ENCODE peak calls at places on chromosome 7, in ten cellular contexts. One of them, this sample, is unnamed.

GRCh38 chr7:73830618-73830871 is 251 bp upstream of the CLDN4 start:
- DNase-seq in WERI-Rb-1: no peak
- DNase-seq in fibroblast of lung: no peak
- DNase-seq in left ventricle myocardium inferior: no peak
- DNase-seq in choroid plexus epithelial cell: no peak
- DNase-seq in left lung: no peak
- DNase-seq in testis: no peak
- DNase-seq in AG09309: no peak
- DNase-seq in cardiac fibroblast: no peak
- DNase-seq in HL-60: no peak
- DNase-seq in this sample: no peak

GRCh38 chr7:90119178-90119971 is 34.9 kb upstream of the STEAP1 start:
- DNase-seq in WERI-Rb-1: peak
- DNase-seq in fibroblast of lung: peak
- DNase-seq in left ventricle myocardium inferior: peak
- DNase-seq in choroid plexus epithelial cell: peak
- DNase-seq in left lung: peak
- DNase-seq in testis: peak
- DNase-seq in AG09309: no peak
- DNase-seq in cardiac fibroblast: peak
- DNase-seq in HL-60: peak
- DNase-seq in this sample: no peak

GRCh38 chr7:57413529-57414398 is 36.2 kb upstream of the ZNF716 start:
- DNase-seq in WERI-Rb-1: no peak
- DNase-seq in fibroblast of lung: no peak
- DNase-seq in left ventricle myocardium inferior: no peak
- DNase-seq in choroid plexus epithelial cell: no peak
- DNase-seq in left lung: no peak
- DNase-seq in testis: no peak
- DNase-seq in AG09309: no peak
- DNase-seq in cardiac fibroblast: no peak
- DNase-seq in HL-60: no peak
- DNase-seq in this sample: no peak

GRCh38 chr7:159143780-159144755 is 599 bp downstream of the VIPR2 start:
- DNase-seq in WERI-Rb-1: peak
- DNase-seq in fibroblast of lung: no peak
- DNase-seq in left ventricle myocardium inferior: peak
- DNase-seq in choroid plexus epithelial cell: peak
- DNase-seq in left lung: no peak
- DNase-seq in testis: peak
- DNase-seq in AG09309: no peak
- DNase-seq in cardiac fibroblast: peak
- DNase-seq in HL-60: no peak
- DNase-seq in this sample: no peak

GRCh38 chr7:7554021-7554432 is 12.7 kb upstream of the MIOS start:
- DNase-seq in WERI-Rb-1: peak
- DNase-seq in fibroblast of lung: peak
- DNase-seq in left ventricle myocardium inferior: no peak
- DNase-seq in choroid plexus epithelial cell: no peak
- DNase-seq in left lung: no peak
- DNase-seq in testis: no peak
- DNase-seq in AG09309: peak
- DNase-seq in cardiac fibroblast: peak
- DNase-seq in HL-60: no peak
- DNase-seq in this sample: peak

GRCh38 chr7:109964780-109965179 is 1126.1 kb upstream of the LRRN3 start:
- DNase-seq in WERI-Rb-1: no peak
- DNase-seq in fibroblast of lung: no peak
- DNase-seq in left ventricle myocardium inferior: no peak
- DNase-seq in choroid plexus epithelial cell: no peak
- DNase-seq in left lung: no peak
- DNase-seq in testis: no peak
- DNase-seq in AG09309: no peak
- DNase-seq in cardiac fibroblast: no peak
- DNase-seq in HL-60: no peak
- DNase-seq in this sample: peak

GRCh38 chr7:138665669-138666140 is 35.5 kb downstream of the SVOPL start:
- DNase-seq in WERI-Rb-1: no peak
- DNase-seq in fibroblast of lung: no peak
- DNase-seq in left ventricle myocardium inferior: no peak
- DNase-seq in choroid plexus epithelial cell: no peak
- DNase-seq in left lung: no peak
- DNase-seq in testis: no peak
- DNase-seq in AG09309: no peak
- DNase-seq in cardiac fibroblast: no peak
- DNase-seq in HL-60: no peak
- DNase-seq in this sample: no peak

GRCh38 chr7:137081694-137082093 is 213.2 kb downstream of the CHRM2 start:
- DNase-seq in WERI-Rb-1: peak
- DNase-seq in fibroblast of lung: peak
- DNase-seq in left ventricle myocardium inferior: peak
- DNase-seq in choroid plexus epithelial cell: peak
- DNase-seq in left lung: no peak
- DNase-seq in testis: peak
- DNase-seq in AG09309: peak
- DNase-seq in cardiac fibroblast: peak
- DNase-seq in HL-60: no peak
- DNase-seq in this sample: peak

GRCh38 chr7:44150466-44150832 is 9.3 kb upstream of the MYL7 start:
- DNase-seq in WERI-Rb-1: no peak
- DNase-seq in fibroblast of lung: no peak
- DNase-seq in left ventricle myocardium inferior: no peak
- DNase-seq in choroid plexus epithelial cell: peak
- DNase-seq in left lung: no peak
- DNase-seq in testis: no peak
- DNase-seq in AG09309: no peak
- DNase-seq in cardiac fibroblast: no peak
- DNase-seq in HL-60: no peak
- DNase-seq in this sample: peak

GRCh38 chr7:66140924-66141323 is 26.3 kb downstream of the CRCP start:
- DNase-seq in WERI-Rb-1: peak
- DNase-seq in fibroblast of lung: peak
- DNase-seq in left ventricle myocardium inferior: peak
- DNase-seq in choroid plexus epithelial cell: peak
- DNase-seq in left lung: peak
- DNase-seq in testis: peak
- DNase-seq in AG09309: peak
- DNase-seq in cardiac fibroblast: peak
- DNase-seq in HL-60: no peak
- DNase-seq in this sample: peak

GRCh38 chr7:2607122-2607912 is 24.5 kb upstream of the TTYH3 start:
- DNase-seq in WERI-Rb-1: peak
- DNase-seq in fibroblast of lung: no peak
- DNase-seq in left ventricle myocardium inferior: peak
- DNase-seq in choroid plexus epithelial cell: no peak
- DNase-seq in left lung: no peak
- DNase-seq in testis: no peak
- DNase-seq in AG09309: no peak
- DNase-seq in cardiac fibroblast: peak
- DNase-seq in HL-60: no peak
- DNase-seq in this sample: no peak

DNA sequence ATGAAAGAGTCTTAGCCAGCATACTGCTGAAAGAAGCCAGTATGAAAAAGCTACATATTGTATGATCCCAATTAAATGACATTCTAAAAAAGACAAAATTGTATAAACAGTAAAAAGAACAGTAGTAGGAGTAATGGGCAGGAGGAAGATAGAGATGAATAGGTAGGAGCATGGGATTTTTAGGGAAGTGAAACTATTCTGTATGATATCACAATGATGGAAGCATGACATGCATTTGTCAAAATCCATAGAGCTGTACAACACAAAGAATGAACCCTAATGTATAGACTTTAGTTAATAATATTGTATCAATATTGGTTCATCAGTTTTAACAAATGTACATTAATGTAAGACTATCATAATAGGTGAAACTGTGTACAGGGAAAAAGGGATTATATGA is 147.9 kb downstream of the IMMP2L start:
- DNase-seq in WERI-Rb-1: no peak
- DNase-seq in fibroblast of lung: no peak
- DNase-seq in left ventricle myocardium inferior: no peak
- DNase-seq in choroid plexus epithelial cell: no peak
- DNase-seq in left lung: no peak
- DNase-seq in testis: no peak
- DNase-seq in AG09309: no peak
- DNase-seq in cardiac fibroblast: no peak
- DNase-seq in HL-60: no peak
- DNase-seq in this sample: no peak
- H3K4me3 ChIP-seq in WERI-Rb-1: no peak
- H3K4me3 ChIP-seq in fibroblast of lung: no peak
- H3K4me3 ChIP-seq in left ventricle myocardium inferior: no peak
- H3K4me3 ChIP-seq in choroid plexus epithelial cell: no peak
- H3K4me3 ChIP-seq in left lung: no peak
- H3K4me3 ChIP-seq in testis: no peak
- H3K4me3 ChIP-seq in AG09309: no peak
- H3K4me3 ChIP-seq in cardiac fibroblast: no peak
- H3K4me3 ChIP-seq in HL-60: no peak
- H3K4me3 ChIP-seq in this sample: no peak

GRCh38 chr7:91852263-91852741 is 28.2 kb downstream of the MTERF1 start:
- DNase-seq in WERI-Rb-1: no peak
- DNase-seq in fibroblast of lung: peak
- DNase-seq in left ventricle myocardium inferior: no peak
- DNase-seq in choroid plexus epithelial cell: peak
- DNase-seq in left lung: no peak
- DNase-seq in testis: no peak
- DNase-seq in AG09309: no peak
- DNase-seq in cardiac fibroblast: peak
- DNase-seq in HL-60: peak
- DNase-seq in this sample: peak

GRCh38 chr7:91847881-91848599 is 32.5 kb downstream of the MTERF1 start:
- DNase-seq in WERI-Rb-1: no peak
- DNase-seq in fibroblast of lung: no peak
- DNase-seq in left ventricle myocardium inferior: no peak
- DNase-seq in choroid plexus epithelial cell: peak
- DNase-seq in left lung: no peak
- DNase-seq in testis: no peak
- DNase-seq in AG09309: no peak
- DNase-seq in cardiac fibroblast: no peak
- DNase-seq in HL-60: peak
- DNase-seq in this sample: no peak

GRCh38 chr7:91846436-91846835 is 34.1 kb downstream of the MTERF1 start:
- DNase-seq in WERI-Rb-1: no peak
- DNase-seq in fibroblast of lung: peak
- DNase-seq in left ventricle myocardium inferior: no peak
- DNase-seq in choroid plexus epithelial cell: peak
- DNase-seq in left lung: no peak
- DNase-seq in testis: no peak
- DNase-seq in AG09309: no peak
- DNase-seq in cardiac fibroblast: peak
- DNase-seq in HL-60: no peak
- DNase-seq in this sample: no peak

DNA sequence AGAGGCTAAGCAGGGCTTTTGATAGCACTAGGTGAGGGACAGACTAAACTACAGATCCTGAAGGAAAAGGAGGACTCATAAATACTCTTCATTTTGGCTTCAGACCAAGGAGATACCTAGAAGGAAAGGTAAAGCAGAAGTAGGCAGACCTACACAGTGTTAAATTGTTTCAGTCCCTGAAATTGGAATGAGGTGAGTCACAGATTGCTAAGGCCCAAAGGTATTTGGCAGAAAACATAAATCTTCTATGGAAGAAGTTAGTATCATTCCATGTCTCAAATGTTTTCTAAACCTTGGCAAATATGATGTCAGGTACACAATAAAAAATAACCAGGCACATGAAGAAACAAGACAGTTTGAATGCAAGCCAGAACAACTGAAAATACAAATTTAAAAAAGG is 30.0 kb downstream of the MTERF1 start:
- DNase-seq in WERI-Rb-1: no peak
- DNase-seq in fibroblast of lung: peak
- DNase-seq in left ventricle myocardium inferior: no peak
- DNase-seq in choroid plexus epithelial cell: peak
- DNase-seq in left lung: no peak
- DNase-seq in testis: no peak
- DNase-seq in AG09309: no peak
- DNase-seq in cardiac fibroblast: no peak
- DNase-seq in HL-60: no peak
- DNase-seq in this sample: no peak
- TF ChIP-seq CTCF in WERI-Rb-1: no peak
- TF ChIP-seq CTCF in fibroblast of lung: no peak
- TF ChIP-seq CTCF in left ventricle myocardium inferior: no peak
- TF ChIP-seq CTCF in choroid plexus epithelial cell: no peak
- TF ChIP-seq CTCF in left lung: no peak
- TF ChIP-seq CTCF in testis: no peak
- TF ChIP-seq CTCF in AG09309: no peak
- TF ChIP-seq CTCF in cardiac fibroblast: no peak
- TF ChIP-seq CTCF in HL-60: no peak
- TF ChIP-seq CTCF in this sample: no peak

GRCh38 chr7:100166966-100167911 is 1.2 kb downstream of the GAL3ST4 start:
- DNase-seq in WERI-Rb-1: no peak
- DNase-seq in fibroblast of lung: no peak
- DNase-seq in left ventricle myocardium inferior: no peak
- DNase-seq in choroid plexus epithelial cell: no peak
- DNase-seq in left lung: no peak
- DNase-seq in testis: no peak
- DNase-seq in AG09309: no peak
- DNase-seq in cardiac fibroblast: no peak
- DNase-seq in HL-60: no peak
- DNase-seq in this sample: no peak
- H3K4me3 ChIP-seq in WERI-Rb-1: peak
- H3K4me3 ChIP-seq in fibroblast of lung: peak
- H3K4me3 ChIP-seq in left ventricle myocardium inferior: peak
- H3K4me3 ChIP-seq in choroid plexus epithelial cell: no peak
- H3K4me3 ChIP-seq in left lung: no peak
- H3K4me3 ChIP-seq in testis: no peak
- H3K4me3 ChIP-seq in AG09309: peak
- H3K4me3 ChIP-seq in cardiac fibroblast: peak
- H3K4me3 ChIP-seq in HL-60: no peak
- H3K4me3 ChIP-seq in this sample: peak

GRCh38 chr7:101701153-101701794 is 72.2 kb upstream of the MYL10 start:
- DNase-seq in WERI-Rb-1: no peak
- DNase-seq in fibroblast of lung: no peak
- DNase-seq in left ventricle myocardium inferior: no peak
- DNase-seq in choroid plexus epithelial cell: no peak
- DNase-seq in left lung: no peak
- DNase-seq in testis: no peak
- DNase-seq in AG09309: no peak
- DNase-seq in cardiac fibroblast: no peak
- DNase-seq in HL-60: no peak
- DNase-seq in this sample: no peak

GRCh38 chr7:101699884-101700283 is 70.8 kb upstream of the MYL10 start:
- DNase-seq in WERI-Rb-1: no peak
- DNase-seq in fibroblast of lung: no peak
- DNase-seq in left ventricle myocardium inferior: no peak
- DNase-seq in choroid plexus epithelial cell: no peak
- DNase-seq in left lung: no peak
- DNase-seq in testis: no peak
- DNase-seq in AG09309: no peak
- DNase-seq in cardiac fibroblast: no peak
- DNase-seq in HL-60: no peak
- DNase-seq in this sample: no peak

GRCh38 chr7:101700424-101700823 is 71.3 kb upstream of the MYL10 start:
- DNase-seq in WERI-Rb-1: no peak
- DNase-seq in fibroblast of lung: no peak
- DNase-seq in left ventricle myocardium inferior: no peak
- DNase-seq in choroid plexus epithelial cell: no peak
- DNase-seq in left lung: no peak
- DNase-seq in testis: no peak
- DNase-seq in AG09309: no peak
- DNase-seq in cardiac fibroblast: no peak
- DNase-seq in HL-60: no peak
- DNase-seq in this sample: no peak

GRCh38 chr7:101705327-101705726 is 76.2 kb upstream of the MYL10 start:
- DNase-seq in WERI-Rb-1: no peak
- DNase-seq in fibroblast of lung: peak
- DNase-seq in left ventricle myocardium inferior: no peak
- DNase-seq in choroid plexus epithelial cell: no peak
- DNase-seq in left lung: no peak
- DNase-seq in testis: no peak
- DNase-seq in AG09309: no peak
- DNase-seq in cardiac fibroblast: peak
- DNase-seq in HL-60: peak
- DNase-seq in this sample: no peak

GRCh38 chr7:101702362-101702850 is 73.3 kb upstream of the MYL10 start:
- DNase-seq in WERI-Rb-1: no peak
- DNase-seq in fibroblast of lung: no peak
- DNase-seq in left ventricle myocardium inferior: no peak
- DNase-seq in choroid plexus epithelial cell: no peak
- DNase-seq in left lung: no peak
- DNase-seq in testis: no peak
- DNase-seq in AG09309: no peak
- DNase-seq in cardiac fibroblast: no peak
- DNase-seq in HL-60: no peak
- DNase-seq in this sample: peak
- TF ChIP-seq CTCF in WERI-Rb-1: no peak
- TF ChIP-seq CTCF in fibroblast of lung: no peak
- TF ChIP-seq CTCF in left ventricle myocardium inferior: no peak
- TF ChIP-seq CTCF in choroid plexus epithelial cell: no peak
- TF ChIP-seq CTCF in left lung: no peak
- TF ChIP-seq CTCF in testis: no peak
- TF ChIP-seq CTCF in AG09309: no peak
- TF ChIP-seq CTCF in cardiac fibroblast: no peak
- TF ChIP-seq CTCF in HL-60: no peak
- TF ChIP-seq CTCF in this sample: no peak

This sample was measured in foreskin fibroblast.